ENCODE peak calls at places on chromosomes 6 and 20, in seven cellular contexts. One of them, this sample, is unnamed.

GRCh38 chr6:31473780-31474725 is 23.9 kb upstream of the MICB start:
- DNase-seq in A549: no peak
- DNase-seq in heart right ventricle: no peak
- DNase-seq in stimulated activated CD8-positive, alpha-beta memory T cell treated with anti-CD3 and anti-CD28 coated beads, Interleukin-7, amount 100 ng/mL, for 1 hour: no peak
- DNase-seq in fibroblast of lung: peak; percentile 61
- DNase-seq in CD14-positive monocyte: no peak
- DNase-seq in NAMALWA: no peak
- DNase-seq in this sample: no peak

GRCh38 chr6:27531772-27532459 is 59.0 kb upstream of the ZNF184 start:
- DNase-seq in NAMALWA: no peak
- DNase-seq in fibroblast of lung: no peak
- DNase-seq in heart right ventricle: no peak
- DNase-seq in CD14-positive monocyte: no peak
- DNase-seq in stimulated activated CD8-positive, alpha-beta memory T cell treated with anti-CD3 and anti-CD28 coated beads, Interleukin-7, amount 100 ng/mL, for 1 hour: no peak
- DNase-seq in A549: peak; percentile 84
- DNase-seq in this sample: peak; percentile 90

GRCh38 chr6:44054635-44055559 is 72.4 kb downstream of the MRPL14 start:
- DNase-seq in CD14-positive monocyte: peak; percentile 31
- DNase-seq in A549: no peak
- DNase-seq in stimulated activated CD8-positive, alpha-beta memory T cell treated with anti-CD3 and anti-CD28 coated beads, Interleukin-7, amount 100 ng/mL, for 1 hour: no peak
- DNase-seq in fibroblast of lung: peak; percentile 44
- DNase-seq in heart right ventricle: no peak
- DNase-seq in NAMALWA: no peak
- DNase-seq in this sample: no peak

GRCh38 chr20:52192296-52193007 is 873 bp upstream of the ZFP64 start:
- DNase-seq in heart right ventricle: peak; percentile 44
- DNase-seq in CD14-positive monocyte: no peak
- DNase-seq in A549: peak; percentile 79
- DNase-seq in NAMALWA: no peak
- DNase-seq in fibroblast of lung: no peak
- DNase-seq in stimulated activated CD8-positive, alpha-beta memory T cell treated with anti-CD3 and anti-CD28 coated beads, Interleukin-7, amount 100 ng/mL, for 1 hour: no peak
- DNase-seq in this sample: peak; percentile 33

GRCh38 chr6:7237653-7238190 is 75.3 kb downstream of the SSR1 start:
- DNase-seq in A549: no peak
- DNase-seq in CD14-positive monocyte: no peak
- DNase-seq in fibroblast of lung: peak; percentile 42
- DNase-seq in heart right ventricle: no peak
- DNase-seq in stimulated activated CD8-positive, alpha-beta memory T cell treated with anti-CD3 and anti-CD28 coated beads, Interleukin-7, amount 100 ng/mL, for 1 hour: no peak
- DNase-seq in NAMALWA: no peak
- DNase-seq in this sample: no peak

GRCh38 chr6:48782230-48782629 is 671.2 kb upstream of the PTCHD4 start:
- DNase-seq in stimulated activated CD8-positive, alpha-beta memory T cell treated with anti-CD3 and anti-CD28 coated beads, Interleukin-7, amount 100 ng/mL, for 1 hour: no peak
- DNase-seq in A549: no peak
- DNase-seq in NAMALWA: no peak
- DNase-seq in CD14-positive monocyte: no peak
- DNase-seq in fibroblast of lung: no peak
- DNase-seq in heart right ventricle: no peak
- DNase-seq in this sample: no peak

GRCh38 chr6:116580198-116580597 is 8.9 kb downstream of the RWDD1 start:
- DNase-seq in NAMALWA: no peak
- DNase-seq in CD14-positive monocyte: no peak
- DNase-seq in A549: no peak
- DNase-seq in fibroblast of lung: no peak
- DNase-seq in heart right ventricle: no peak
- DNase-seq in stimulated activated CD8-positive, alpha-beta memory T cell treated with anti-CD3 and anti-CD28 coated beads, Interleukin-7, amount 100 ng/mL, for 1 hour: no peak
- DNase-seq in this sample: no peak

GRCh38 chr20:25177890-25178321 is 17.6 kb upstream of the ENTPD6 start:
- DNase-seq in NAMALWA: no peak
- DNase-seq in CD14-positive monocyte: no peak
- DNase-seq in heart right ventricle: no peak
- DNase-seq in fibroblast of lung: no peak
- DNase-seq in A549: no peak
- DNase-seq in stimulated activated CD8-positive, alpha-beta memory T cell treated with anti-CD3 and anti-CD28 coated beads, Interleukin-7, amount 100 ng/mL, for 1 hour: no peak
- DNase-seq in this sample: no peak

GRCh38 chr20:64029293-64030117 is 6.5 kb upstream of the C20orf204 start:
- DNase-seq in CD14-positive monocyte: no peak
- DNase-seq in heart right ventricle: no peak
- DNase-seq in fibroblast of lung: no peak
- DNase-seq in A549: no peak
- DNase-seq in stimulated activated CD8-positive, alpha-beta memory T cell treated with anti-CD3 and anti-CD28 coated beads, Interleukin-7, amount 100 ng/mL, for 1 hour: no peak
- DNase-seq in NAMALWA: no peak
- DNase-seq in this sample: no peak

GRCh38 chr20:33915726-33916331 is 77.9 kb upstream of the RALY start:
- DNase-seq in NAMALWA: peak; percentile 59
- DNase-seq in heart right ventricle: no peak
- DNase-seq in A549: peak; percentile 32
- DNase-seq in CD14-positive monocyte: no peak
- DNase-seq in stimulated activated CD8-positive, alpha-beta memory T cell treated with anti-CD3 and anti-CD28 coated beads, Interleukin-7, amount 100 ng/mL, for 1 hour: peak; percentile 25
- DNase-seq in fibroblast of lung: no peak
- DNase-seq in this sample: peak; percentile 18

GRCh38 chr20:19672498-19672897 is 85.6 kb upstream of the RIN2 start:
- DNase-seq in NAMALWA: no peak
- DNase-seq in stimulated activated CD8-positive, alpha-beta memory T cell treated with anti-CD3 and anti-CD28 coated beads, Interleukin-7, amount 100 ng/mL, for 1 hour: no peak
- DNase-seq in heart right ventricle: no peak
- DNase-seq in A549: no peak
- DNase-seq in CD14-positive monocyte: no peak
- DNase-seq in fibroblast of lung: no peak
- DNase-seq in this sample: no peak

GRCh38 chr6:85643530-85644373 is 1.1 kb upstream of the SYNCRIP start:
- DNase-seq in A549: peak; percentile 88
- DNase-seq in fibroblast of lung: peak; percentile 98
- DNase-seq in heart right ventricle: peak; percentile 88
- DNase-seq in NAMALWA: peak; percentile 95
- DNase-seq in CD14-positive monocyte: peak; percentile 82
- DNase-seq in stimulated activated CD8-positive, alpha-beta memory T cell treated with anti-CD3 and anti-CD28 coated beads, Interleukin-7, amount 100 ng/mL, for 1 hour: peak; percentile 34
- DNase-seq in this sample: peak; percentile 64

GRCh38 chr6:44464527-44465310 is 77.2 kb downstream of the CDC5L start:
- DNase-seq in heart right ventricle: no peak
- DNase-seq in CD14-positive monocyte: no peak
- DNase-seq in A549: no peak
- DNase-seq in NAMALWA: no peak
- DNase-seq in stimulated activated CD8-positive, alpha-beta memory T cell treated with anti-CD3 and anti-CD28 coated beads, Interleukin-7, amount 100 ng/mL, for 1 hour: no peak
- DNase-seq in fibroblast of lung: no peak
- DNase-seq in this sample: no peak

GRCh38 chr6:111721677-111722219 is 116.1 kb upstream of the TRAF3IP2 start:
- DNase-seq in heart right ventricle: no peak
- DNase-seq in fibroblast of lung: peak; percentile 73
- DNase-seq in CD14-positive monocyte: no peak
- DNase-seq in NAMALWA: peak; percentile 68
- DNase-seq in stimulated activated CD8-positive, alpha-beta memory T cell treated with anti-CD3 and anti-CD28 coated beads, Interleukin-7, amount 100 ng/mL, for 1 hour: no peak
- DNase-seq in A549: peak; percentile 20
- DNase-seq in this sample: no peak

GRCh38 chr6:51926125-51926524 is 161.3 kb downstream of the PKHD1 start:
- DNase-seq in A549: no peak
- DNase-seq in stimulated activated CD8-positive, alpha-beta memory T cell treated with anti-CD3 and anti-CD28 coated beads, Interleukin-7, amount 100 ng/mL, for 1 hour: no peak
- DNase-seq in heart right ventricle: no peak
- DNase-seq in CD14-positive monocyte: no peak
- DNase-seq in fibroblast of lung: no peak
- DNase-seq in NAMALWA: no peak
- DNase-seq in this sample: no peak

GRCh38 chr6:84522135-84522535 is 242.3 kb downstream of the TBX18 start:
- DNase-seq in stimulated activated CD8-positive, alpha-beta memory T cell treated with anti-CD3 and anti-CD28 coated beads, Interleukin-7, amount 100 ng/mL, for 1 hour: no peak
- DNase-seq in CD14-positive monocyte: no peak
- DNase-seq in heart right ventricle: no peak
- DNase-seq in NAMALWA: no peak
- DNase-seq in A549: peak; percentile 69
- DNase-seq in fibroblast of lung: peak; percentile 90
- DNase-seq in this sample: no peak

GRCh38 chr20:1618954-1619550 is 757 bp downstream of the SIRPB1 start:
- DNase-seq in A549: no peak
- DNase-seq in fibroblast of lung: no peak
- DNase-seq in stimulated activated CD8-positive, alpha-beta memory T cell treated with anti-CD3 and anti-CD28 coated beads, Interleukin-7, amount 100 ng/mL, for 1 hour: no peak
- DNase-seq in heart right ventricle: no peak
- DNase-seq in NAMALWA: peak; percentile 0
- DNase-seq in CD14-positive monocyte: no peak
- DNase-seq in this sample: no peak

GRCh38 chr20:16864069-16864468 is 115.9 kb downstream of the OTOR start:
- DNase-seq in A549: peak; percentile 9
- DNase-seq in heart right ventricle: no peak
- DNase-seq in CD14-positive monocyte: no peak
- DNase-seq in stimulated activated CD8-positive, alpha-beta memory T cell treated with anti-CD3 and anti-CD28 coated beads, Interleukin-7, amount 100 ng/mL, for 1 hour: no peak
- DNase-seq in fibroblast of lung: no peak
- DNase-seq in NAMALWA: no peak
- DNase-seq in this sample: no peak

GRCh38 chr6:131976545-131977061 is 25.4 kb upstream of the CCN2 start:
- DNase-seq in CD14-positive monocyte: no peak
- DNase-seq in heart right ventricle: no peak
- DNase-seq in A549: no peak
- DNase-seq in fibroblast of lung: peak; percentile 45
- DNase-seq in stimulated activated CD8-positive, alpha-beta memory T cell treated with anti-CD3 and anti-CD28 coated beads, Interleukin-7, amount 100 ng/mL, for 1 hour: no peak
- DNase-seq in NAMALWA: no peak
- DNase-seq in this sample: no peak

GRCh38 chr6:27426045-27426620 is 37.6 kb downstream of the ZNF391 start:
- DNase-seq in heart right ventricle: no peak
- DNase-seq in NAMALWA: no peak
- DNase-seq in stimulated activated CD8-positive, alpha-beta memory T cell treated with anti-CD3 and anti-CD28 coated beads, Interleukin-7, amount 100 ng/mL, for 1 hour: no peak
- DNase-seq in CD14-positive monocyte: no peak
- DNase-seq in fibroblast of lung: no peak
- DNase-seq in A549: no peak
- DNase-seq in this sample: no peak

GRCh38 chr20:43840382-43841070 is 74.1 kb upstream of the TOX2 start:
- DNase-seq in CD14-positive monocyte: no peak
- DNase-seq in NAMALWA: peak; percentile 72
- DNase-seq in stimulated activated CD8-positive, alpha-beta memory T cell treated with anti-CD3 and anti-CD28 coated beads, Interleukin-7, amount 100 ng/mL, for 1 hour: no peak
- DNase-seq in A549: peak; percentile 40
- DNase-seq in heart right ventricle: no peak
- DNase-seq in fibroblast of lung: peak; percentile 44
- DNase-seq in this sample: no peak

GRCh38 chr6:127117979-127118504 is 429 bp upstream of the RSPO3 start:
- DNase-seq in heart right ventricle: no peak
- DNase-seq in fibroblast of lung: peak; percentile 33
- DNase-seq in stimulated activated CD8-positive, alpha-beta memory T cell treated with anti-CD3 and anti-CD28 coated beads, Interleukin-7, amount 100 ng/mL, for 1 hour: no peak
- DNase-seq in NAMALWA: no peak
- DNase-seq in A549: no peak
- DNase-seq in CD14-positive monocyte: no peak
- DNase-seq in this sample: no peak

GRCh38 chr20:3119044-3119443 is 34.5 kb upstream of the AVP start:
- DNase-seq in fibroblast of lung: no peak
- DNase-seq in CD14-positive monocyte: no peak
- DNase-seq in stimulated activated CD8-positive, alpha-beta memory T cell treated with anti-CD3 and anti-CD28 coated beads, Interleukin-7, amount 100 ng/mL, for 1 hour: no peak
- DNase-seq in heart right ventricle: no peak
- DNase-seq in A549: no peak
- DNase-seq in NAMALWA: no peak
- DNase-seq in this sample: no peak

GRCh38 chr6:147510949-147511590 is 2.6 kb downstream of the SAMD5 start:
- DNase-seq in heart right ventricle: no peak
- DNase-seq in CD14-positive monocyte: no peak
- DNase-seq in NAMALWA: no peak
- DNase-seq in stimulated activated CD8-positive, alpha-beta memory T cell treated with anti-CD3 and anti-CD28 coated beads, Interleukin-7, amount 100 ng/mL, for 1 hour: no peak
- DNase-seq in A549: peak; percentile 6
- DNase-seq in fibroblast of lung: no peak
- DNase-seq in this sample: no peak

GRCh38 chr6:42017021-42017643 is 33.2 kb upstream of the TAF8 start:
- DNase-seq in heart right ventricle: no peak
- DNase-seq in fibroblast of lung: peak; percentile 85
- DNase-seq in CD14-positive monocyte: peak; percentile 55
- DNase-seq in stimulated activated CD8-positive, alpha-beta memory T cell treated with anti-CD3 and anti-CD28 coated beads, Interleukin-7, amount 100 ng/mL, for 1 hour: no peak
- DNase-seq in A549: no peak
- DNase-seq in NAMALWA: peak; percentile 52
- DNase-seq in this sample: no peak

GRCh38 chr6:20211037-20211940 is 980 bp downstream of the MBOAT1 start:
- DNase-seq in CD14-positive monocyte: no peak
- DNase-seq in heart right ventricle: no peak
- DNase-seq in A549: peak; percentile 25
- DNase-seq in stimulated activated CD8-positive, alpha-beta memory T cell treated with anti-CD3 and anti-CD28 coated beads, Interleukin-7, amount 100 ng/mL, for 1 hour: no peak
- DNase-seq in fibroblast of lung: peak; percentile 53
- DNase-seq in NAMALWA: no peak
- DNase-seq in this sample: no peak

GRCh38 chr6:3389390-3390167 is 67.3 kb downstream of the SLC22A23 start:
- DNase-seq in A549: no peak
- DNase-seq in NAMALWA: no peak
- DNase-seq in heart right ventricle: no peak
- DNase-seq in stimulated activated CD8-positive, alpha-beta memory T cell treated with anti-CD3 and anti-CD28 coated beads, Interleukin-7, amount 100 ng/mL, for 1 hour: no peak
- DNase-seq in CD14-positive monocyte: no peak
- DNase-seq in fibroblast of lung: peak; percentile 48
- DNase-seq in this sample: no peak

GRCh38 chr6:6631526-6632276 is 43.2 kb downstream of the LY86 start:
- DNase-seq in NAMALWA: no peak
- DNase-seq in CD14-positive monocyte: no peak
- DNase-seq in heart right ventricle: no peak
- DNase-seq in A549: no peak
- DNase-seq in stimulated activated CD8-positive, alpha-beta memory T cell treated with anti-CD3 and anti-CD28 coated beads, Interleukin-7, amount 100 ng/mL, for 1 hour: no peak
- DNase-seq in fibroblast of lung: peak; percentile 60
- DNase-seq in this sample: no peak

GRCh38 chr6:105886812-105887513 is 199.2 kb upstream of the PRDM1 start:
- DNase-seq in NAMALWA: no peak
- DNase-seq in fibroblast of lung: no peak
- DNase-seq in CD14-positive monocyte: no peak
- DNase-seq in stimulated activated CD8-positive, alpha-beta memory T cell treated with anti-CD3 and anti-CD28 coated beads, Interleukin-7, amount 100 ng/mL, for 1 hour: no peak
- DNase-seq in heart right ventricle: no peak
- DNase-seq in A549: no peak
- DNase-seq in this sample: no peak

GRCh38 chr6:150666071-150666470 is 66.4 kb downstream of the PLEKHG1 start:
- DNase-seq in A549: no peak
- DNase-seq in stimulated activated CD8-positive, alpha-beta memory T cell treated with anti-CD3 and anti-CD28 coated beads, Interleukin-7, amount 100 ng/mL, for 1 hour: no peak
- DNase-seq in heart right ventricle: peak; percentile 34
- DNase-seq in fibroblast of lung: peak; percentile 72
- DNase-seq in NAMALWA: no peak
- DNase-seq in CD14-positive monocyte: no peak
- DNase-seq in this sample: no peak

GRCh38 chr6:166419268-166419667 is 36.5 kb upstream of the MPC1 start:
- DNase-seq in fibroblast of lung: peak; percentile 52
- DNase-seq in stimulated activated CD8-positive, alpha-beta memory T cell treated with anti-CD3 and anti-CD28 coated beads, Interleukin-7, amount 100 ng/mL, for 1 hour: no peak
- DNase-seq in A549: no peak
- DNase-seq in heart right ventricle: no peak
- DNase-seq in NAMALWA: no peak
- DNase-seq in CD14-positive monocyte: no peak
- DNase-seq in this sample: no peak

GRCh38 chr6:149855040-149855654 is 9.0 kb downstream of the LRP11 start:
- DNase-seq in fibroblast of lung: peak; percentile 85
- DNase-seq in NAMALWA: no peak
- DNase-seq in CD14-positive monocyte: no peak
- DNase-seq in A549: peak; percentile 89
- DNase-seq in heart right ventricle: no peak
- DNase-seq in stimulated activated CD8-positive, alpha-beta memory T cell treated with anti-CD3 and anti-CD28 coated beads, Interleukin-7, amount 100 ng/mL, for 1 hour: no peak
- DNase-seq in this sample: peak; percentile 96

GRCh38 chr6:122649701-122650100 is 39.5 kb downstream of the PKIB start:
- DNase-seq in stimulated activated CD8-positive, alpha-beta memory T cell treated with anti-CD3 and anti-CD28 coated beads, Interleukin-7, amount 100 ng/mL, for 1 hour: no peak
- DNase-seq in A549: no peak
- DNase-seq in heart right ventricle: no peak
- DNase-seq in NAMALWA: no peak
- DNase-seq in fibroblast of lung: no peak
- DNase-seq in CD14-positive monocyte: no peak
- DNase-seq in this sample: no peak

GRCh38 chr6:129812145-129812777 is 48.9 kb downstream of the TMEM244 start:
- DNase-seq in A549: no peak
- DNase-seq in heart right ventricle: no peak
- DNase-seq in fibroblast of lung: peak; percentile 59
- DNase-seq in CD14-positive monocyte: no peak
- DNase-seq in stimulated activated CD8-positive, alpha-beta memory T cell treated with anti-CD3 and anti-CD28 coated beads, Interleukin-7, amount 100 ng/mL, for 1 hour: no peak
- DNase-seq in NAMALWA: no peak
- DNase-seq in this sample: no peak

GRCh38 chr6:90350689-90351554 is 54.3 kb upstream of the BACH2 start:
- DNase-seq in heart right ventricle: no peak
- DNase-seq in fibroblast of lung: peak; percentile 34
- DNase-seq in A549: no peak
- DNase-seq in CD14-positive monocyte: peak; percentile 76
- DNase-seq in NAMALWA: peak; percentile 94
- DNase-seq in stimulated activated CD8-positive, alpha-beta memory T cell treated with anti-CD3 and anti-CD28 coated beads, Interleukin-7, amount 100 ng/mL, for 1 hour: no peak
- DNase-seq in this sample: no peak

GRCh38 chr6:54698974-54699373 is 147.6 kb upstream of the FAM83B start:
- DNase-seq in heart right ventricle: no peak
- DNase-seq in stimulated activated CD8-positive, alpha-beta memory T cell treated with anti-CD3 and anti-CD28 coated beads, Interleukin-7, amount 100 ng/mL, for 1 hour: no peak
- DNase-seq in A549: no peak
- DNase-seq in CD14-positive monocyte: no peak
- DNase-seq in NAMALWA: no peak
- DNase-seq in fibroblast of lung: no peak
- DNase-seq in this sample: no peak